ENCODE peak calls at places on chromosome 21, in six cellular contexts. One of them, this sample, is unnamed. For H3K4me1, the result is how much of the 10 kb centered on the place peaks cover.

GRCh38 chr21:26982767-26983166 is 15.9 kb upstream of the ADAMTS5 start:
- DNase-seq in IMR-90: peak
- DNase-seq in uterus: peak
- DNase-seq in H1: no peak
- DNase-seq in right lobe of liver: no peak
- DNase-seq in stomach: no peak
- DNase-seq in this sample: no peak

GRCh38 chr21:41241341-41241740 is 73.4 kb downstream of the BACE2 start:
- DNase-seq in H1: no peak
- DNase-seq in stomach: no peak
- DNase-seq in IMR-90: no peak
- DNase-seq in right lobe of liver: no peak
- DNase-seq in uterus: no peak
- DNase-seq in this sample: no peak

GRCh38 chr21:21624674-21625073 is 626.5 kb downstream of the NCAM2 start:
- DNase-seq in uterus: no peak
- DNase-seq in H1: no peak
- DNase-seq in stomach: no peak
- DNase-seq in right lobe of liver: no peak
- DNase-seq in IMR-90: peak
- DNase-seq in this sample: no peak

GRCh38 chr21:38955495-38955894 is 149.8 kb downstream of the ETS2 start:
- DNase-seq in right lobe of liver: no peak
- DNase-seq in uterus: no peak
- DNase-seq in IMR-90: peak
- DNase-seq in stomach: peak
- DNase-seq in H1: no peak
- DNase-seq in this sample: no peak

GRCh38 chr21:29091032-29091431 is 17.6 kb upstream of the CCT8 start:
- DNase-seq in IMR-90: peak
- DNase-seq in right lobe of liver: no peak
- DNase-seq in stomach: no peak
- DNase-seq in H1: no peak
- DNase-seq in uterus: no peak
- DNase-seq in this sample: no peak

GRCh38 chr21:36696640-36697472 is 2.1 kb upstream of the SIM2 start:
- DNase-seq in H1: peak
- DNase-seq in right lobe of liver: no peak
- DNase-seq in IMR-90: peak
- DNase-seq in uterus: no peak
- DNase-seq in stomach: no peak
- DNase-seq in this sample: no peak

GRCh38 chr21:15441060-15441493 is 288.7 kb upstream of the USP25 start:
- DNase-seq in H1: no peak
- DNase-seq in uterus: no peak
- DNase-seq in right lobe of liver: peak
- DNase-seq in IMR-90: no peak
- DNase-seq in stomach: no peak
- DNase-seq in this sample: no peak

GRCh38 chr21:27380303-27380702 is 413.4 kb upstream of the ADAMTS5 start:
- DNase-seq in stomach: no peak
- DNase-seq in uterus: no peak
- DNase-seq in H1: no peak
- DNase-seq in right lobe of liver: no peak
- DNase-seq in IMR-90: no peak
- DNase-seq in this sample: no peak

GRCh38 chr21:14382486-14382834 is 486 bp downstream of the HSPA13 start:
- DNase-seq in H1: no peak
- DNase-seq in uterus: no peak
- DNase-seq in IMR-90: peak
- DNase-seq in stomach: no peak
- DNase-seq in right lobe of liver: no peak
- DNase-seq in this sample: peak

GRCh38 chr21:35051287-35051818 is 2.3 kb upstream of the RUNX1 start:
- DNase-seq in stomach: peak
- DNase-seq in uterus: peak
- DNase-seq in H1: peak
- DNase-seq in IMR-90: peak
- DNase-seq in right lobe of liver: peak
- DNase-seq in this sample: peak
- TF ChIP-seq POLR2A in stomach: no peak
- TF ChIP-seq POLR2A in uterus: no peak
- TF ChIP-seq POLR2A in H1: no peak
- TF ChIP-seq POLR2A in IMR-90: no peak
- TF ChIP-seq POLR2A in right lobe of liver: no peak
- TF ChIP-seq POLR2A in this sample: no peak

GRCh38 chr21:45410865-45411809 is 6.2 kb downstream of the COL18A1 start:
- DNase-seq in stomach: no peak
- DNase-seq in IMR-90: no peak
- DNase-seq in uterus: no peak
- DNase-seq in right lobe of liver: peak
- DNase-seq in H1: no peak
- DNase-seq in this sample: no peak
- H3K4me1 ChIP-seq in stomach: under half
- H3K4me1 ChIP-seq in IMR-90: under half
- H3K4me1 ChIP-seq in uterus: under half
- H3K4me1 ChIP-seq in right lobe of liver: under half
- H3K4me1 ChIP-seq in H1: under half
- H3K4me1 ChIP-seq in this sample: under half

GRCh38 chr21:43333301-43334062 is 93.4 kb downstream of the SIK1 start:
- DNase-seq in IMR-90: peak
- DNase-seq in H1: no peak
- DNase-seq in stomach: peak
- DNase-seq in uterus: peak
- DNase-seq in right lobe of liver: no peak
- DNase-seq in this sample: no peak

GRCh38 chr21:43331962-43332458 is 94.9 kb downstream of the SIK1 start:
- DNase-seq in IMR-90: peak
- DNase-seq in uterus: no peak
- DNase-seq in right lobe of liver: no peak
- DNase-seq in stomach: no peak
- DNase-seq in H1: no peak
- DNase-seq in this sample: no peak

GRCh38 chr21:43332461-43332860 is 94.5 kb downstream of the SIK1 start:
- DNase-seq in stomach: no peak
- DNase-seq in IMR-90: no peak
- DNase-seq in H1: no peak
- DNase-seq in uterus: no peak
- DNase-seq in right lobe of liver: no peak
- DNase-seq in this sample: no peak

GRCh38 chr21:43334214-43334958 is 92.5 kb downstream of the SIK1 start:
- DNase-seq in IMR-90: no peak
- DNase-seq in stomach: no peak
- DNase-seq in right lobe of liver: no peak
- DNase-seq in uterus: no peak
- DNase-seq in H1: no peak
- DNase-seq in this sample: no peak

DNA sequence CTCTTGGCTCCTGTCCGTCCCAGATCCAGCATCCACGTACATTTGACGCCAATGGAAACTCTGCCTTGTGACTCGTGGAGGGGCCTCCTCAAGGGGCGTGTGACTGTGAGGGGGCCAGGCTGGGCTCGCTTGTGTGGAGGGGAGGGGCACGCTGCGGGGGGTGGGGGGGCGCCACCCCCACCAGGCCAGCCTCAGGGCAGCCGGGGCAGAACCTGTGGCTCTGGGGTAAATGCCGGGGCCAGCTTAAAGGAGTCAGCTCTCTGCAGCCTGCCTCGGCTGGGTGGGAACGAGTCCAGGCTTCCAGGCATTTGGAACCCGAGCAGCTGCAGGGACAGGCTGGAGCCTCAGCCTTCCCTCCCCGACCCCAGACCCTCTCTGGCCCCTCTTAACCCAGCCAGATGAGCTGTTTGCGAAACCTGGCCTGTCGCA is 94.0 kb downstream of the SIK1 start:
- DNase-seq in stomach: no peak
- DNase-seq in right lobe of liver: no peak
- DNase-seq in H1: no peak
- DNase-seq in IMR-90: peak
- DNase-seq in uterus: no peak
- DNase-seq in this sample: no peak
- H3K4me3 ChIP-seq in stomach: peak
- H3K4me3 ChIP-seq in right lobe of liver: no peak
- H3K4me3 ChIP-seq in H1: no peak
- H3K4me3 ChIP-seq in IMR-90: peak
- H3K4me3 ChIP-seq in uterus: no peak
- H3K4me3 ChIP-seq in this sample: no peak

GRCh38 chr21:44844256-44844655 is 26.4 kb upstream of the SUMO3 start:
- DNase-seq in stomach: no peak
- DNase-seq in right lobe of liver: no peak
- DNase-seq in uterus: no peak
- DNase-seq in IMR-90: no peak
- DNase-seq in H1: no peak
- DNase-seq in this sample: no peak

GRCh38 chr21:44846485-44847260 is 26.8 kb downstream of the PTTG1IP start:
- DNase-seq in IMR-90: peak
- DNase-seq in H1: no peak
- DNase-seq in stomach: peak
- DNase-seq in right lobe of liver: peak
- DNase-seq in uterus: no peak
- DNase-seq in this sample: peak

GRCh38 chr21:44845418-44846200 is 27.7 kb upstream of the SUMO3 start:
- DNase-seq in uterus: peak
- DNase-seq in right lobe of liver: no peak
- DNase-seq in H1: peak
- DNase-seq in stomach: peak
- DNase-seq in IMR-90: peak
- DNase-seq in this sample: peak

GRCh38 chr21:44847261-44848056 is 26.0 kb downstream of the PTTG1IP start:
- DNase-seq in IMR-90: no peak
- DNase-seq in H1: no peak
- DNase-seq in stomach: no peak
- DNase-seq in right lobe of liver: no peak
- DNase-seq in uterus: no peak
- DNase-seq in this sample: no peak

GRCh38 chr21:44846201-44846484 is 27.3 kb downstream of the PTTG1IP start:
- DNase-seq in stomach: no peak
- DNase-seq in uterus: no peak
- DNase-seq in H1: no peak
- DNase-seq in right lobe of liver: no peak
- DNase-seq in IMR-90: no peak
- DNase-seq in this sample: no peak
- TF ChIP-seq POLR2A in stomach: no peak
- TF ChIP-seq POLR2A in uterus: no peak
- TF ChIP-seq POLR2A in H1: no peak
- TF ChIP-seq POLR2A in right lobe of liver: no peak
- TF ChIP-seq POLR2A in IMR-90: no peak
- TF ChIP-seq POLR2A in this sample: no peak

GRCh38 chr21:44011123-44011773 is 861 bp upstream of the TRAPPC10 start:
- DNase-seq in IMR-90: no peak
- DNase-seq in H1: no peak
- DNase-seq in right lobe of liver: no peak
- DNase-seq in stomach: no peak
- DNase-seq in uterus: peak
- DNase-seq in this sample: no peak
- H3K4me1 ChIP-seq in IMR-90: under half
- H3K4me1 ChIP-seq in H1: under half
- H3K4me1 ChIP-seq in right lobe of liver: under half
- H3K4me1 ChIP-seq in stomach: under half
- H3K4me1 ChIP-seq in uterus: under half
- H3K4me1 ChIP-seq in this sample: under half

GRCh38 chr21:31727181-31727580 is 4.7 kb downstream of the SCAF4 start:
- DNase-seq in H1: no peak
- DNase-seq in uterus: no peak
- DNase-seq in IMR-90: no peak
- DNase-seq in stomach: no peak
- DNase-seq in right lobe of liver: no peak
- DNase-seq in this sample: no peak
- H3K4me3 ChIP-seq in H1: no peak
- H3K4me3 ChIP-seq in uterus: no peak
- H3K4me3 ChIP-seq in IMR-90: no peak
- H3K4me3 ChIP-seq in stomach: no peak
- H3K4me3 ChIP-seq in right lobe of liver: no peak
- H3K4me3 ChIP-seq in this sample: no peak

GRCh38 chr21:45554477-45555175 is 12.4 kb upstream of the SLC19A1 start:
- DNase-seq in H1: peak
- DNase-seq in uterus: peak
- DNase-seq in right lobe of liver: peak
- DNase-seq in stomach: peak
- DNase-seq in IMR-90: peak
- DNase-seq in this sample: peak
- TF ChIP-seq POLR2A in H1: no peak
- TF ChIP-seq POLR2A in uterus: peak
- TF ChIP-seq POLR2A in right lobe of liver: peak
- TF ChIP-seq POLR2A in stomach: no peak
- TF ChIP-seq POLR2A in IMR-90: peak
- TF ChIP-seq POLR2A in this sample: peak

GRCh38 chr21:33695785-33696184 is 53.5 kb downstream of the ITSN1 start:
- DNase-seq in uterus: no peak
- DNase-seq in IMR-90: no peak
- DNase-seq in H1: no peak
- DNase-seq in right lobe of liver: no peak
- DNase-seq in stomach: no peak
- DNase-seq in this sample: no peak

GRCh38 chr21:33690874-33691273 is 48.6 kb downstream of the ITSN1 start:
- DNase-seq in IMR-90: no peak
- DNase-seq in uterus: no peak
- DNase-seq in H1: no peak
- DNase-seq in right lobe of liver: no peak
- DNase-seq in stomach: no peak
- DNase-seq in this sample: no peak

GRCh38 chr21:33688343-33688742 is 46.0 kb downstream of the ITSN1 start:
- DNase-seq in H1: no peak
- DNase-seq in IMR-90: no peak
- DNase-seq in stomach: no peak
- DNase-seq in uterus: no peak
- DNase-seq in right lobe of liver: no peak
- DNase-seq in this sample: no peak

GRCh38 chr21:33687634-33688033 is 45.3 kb downstream of the ITSN1 start:
- DNase-seq in H1: no peak
- DNase-seq in stomach: no peak
- DNase-seq in uterus: no peak
- DNase-seq in right lobe of liver: no peak
- DNase-seq in IMR-90: peak
- DNase-seq in this sample: no peak

DNA sequence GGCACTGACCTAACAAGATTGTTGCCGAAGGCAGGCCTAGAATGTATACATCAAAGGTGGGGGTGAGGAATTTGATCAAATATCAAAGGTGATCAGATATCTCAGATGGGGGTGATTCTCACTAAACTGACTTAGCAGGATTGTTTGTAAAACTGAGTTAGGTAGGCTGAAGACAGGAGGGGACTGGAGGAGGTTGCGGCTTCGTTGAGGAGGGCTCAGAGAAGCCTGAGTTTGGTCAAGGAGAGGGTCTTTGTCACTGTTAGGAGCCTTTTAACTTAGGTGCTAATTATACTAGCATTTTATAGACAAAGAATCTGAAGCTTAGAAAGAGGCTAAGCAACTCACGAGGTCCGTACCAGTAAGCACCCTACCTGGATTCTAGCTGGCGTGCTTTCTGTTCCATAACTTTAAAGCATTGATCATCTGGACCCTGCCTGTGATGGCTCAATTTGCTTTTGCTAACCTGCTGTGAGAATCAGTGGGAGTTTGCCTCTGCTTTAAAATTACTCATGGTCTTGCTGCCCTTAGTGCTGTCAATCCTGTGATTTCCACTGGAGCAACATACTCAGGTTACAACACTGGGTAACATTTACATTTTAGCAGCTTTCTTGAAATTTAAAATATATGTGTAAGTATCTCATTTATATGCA is 49.8 kb downstream of the ITSN1 start:
- DNase-seq in stomach: no peak
- DNase-seq in right lobe of liver: no peak
- DNase-seq in IMR-90: peak
- DNase-seq in H1: no peak
- DNase-seq in uterus: no peak
- DNase-seq in this sample: no peak
- H3K4me1 ChIP-seq in stomach: under half
- H3K4me1 ChIP-seq in right lobe of liver: under half
- H3K4me1 ChIP-seq in IMR-90: under half
- H3K4me1 ChIP-seq in H1: under half
- H3K4me1 ChIP-seq in uterus: under half
- H3K4me1 ChIP-seq in this sample: under half

This sample was measured in tibial nerve.